ENCODE peak calls at places on chromosomes 16 and 17, in six cellular contexts. One of them, this sample, is unnamed.

GRCh38 chr17:81053043-81053970 is 18.4 kb downstream of the BAIAP2 start:
- DNase-seq in T-cell: no peak
- DNase-seq in HAP-1: no peak
- DNase-seq in memory B cell: no peak
- DNase-seq in stimulated activated CD4-positive, alpha-beta T cell treated with anti-CD3 and anti-CD28 coated beads, Interleukin-1b, Interleukin-23, amount 100 ng/mL, for 4 hours: no peak
- DNase-seq in effector CD4-positive, alpha-beta T cell: no peak
- DNase-seq in this sample: no peak

GRCh38 chr16:11256657-11257130 is 690 bp upstream of the SOCS1 start:
- DNase-seq in T-cell: peak; percentile 25
- DNase-seq in HAP-1: peak; percentile 31
- DNase-seq in memory B cell: no peak
- DNase-seq in stimulated activated CD4-positive, alpha-beta T cell treated with anti-CD3 and anti-CD28 coated beads, Interleukin-1b, Interleukin-23, amount 100 ng/mL, for 4 hours: no peak
- DNase-seq in effector CD4-positive, alpha-beta T cell: no peak
- DNase-seq in this sample: no peak

GRCh38 chr16:31713945-31714898 is 159.4 kb upstream of the ZNF267 start:
- DNase-seq in T-cell: no peak
- DNase-seq in HAP-1: no peak
- DNase-seq in memory B cell: no peak
- DNase-seq in stimulated activated CD4-positive, alpha-beta T cell treated with anti-CD3 and anti-CD28 coated beads, Interleukin-1b, Interleukin-23, amount 100 ng/mL, for 4 hours: no peak
- DNase-seq in effector CD4-positive, alpha-beta T cell: no peak
- DNase-seq in this sample: no peak

GRCh38 chr16:2156025-2156848 is 655 bp downstream of the TRAF7 start:
- DNase-seq in T-cell: no peak
- DNase-seq in HAP-1: peak; percentile 32
- DNase-seq in memory B cell: no peak
- DNase-seq in stimulated activated CD4-positive, alpha-beta T cell treated with anti-CD3 and anti-CD28 coated beads, Interleukin-1b, Interleukin-23, amount 100 ng/mL, for 4 hours: no peak
- DNase-seq in effector CD4-positive, alpha-beta T cell: no peak
- DNase-seq in this sample: no peak

GRCh38 chr16:52812945-52813556 is 239.6 kb downstream of the CHD9NB start:
- DNase-seq in T-cell: no peak
- DNase-seq in HAP-1: peak; percentile 43
- DNase-seq in memory B cell: no peak
- DNase-seq in stimulated activated CD4-positive, alpha-beta T cell treated with anti-CD3 and anti-CD28 coated beads, Interleukin-1b, Interleukin-23, amount 100 ng/mL, for 4 hours: no peak
- DNase-seq in effector CD4-positive, alpha-beta T cell: no peak
- DNase-seq in this sample: no peak

GRCh38 chr16:12176051-12176450 is 199.5 kb downstream of the SNX29 start:
- DNase-seq in T-cell: no peak
- DNase-seq in HAP-1: no peak
- DNase-seq in memory B cell: no peak
- DNase-seq in stimulated activated CD4-positive, alpha-beta T cell treated with anti-CD3 and anti-CD28 coated beads, Interleukin-1b, Interleukin-23, amount 100 ng/mL, for 4 hours: no peak
- DNase-seq in effector CD4-positive, alpha-beta T cell: no peak
- DNase-seq in this sample: no peak

GRCh38 chr16:30605148-30605547 is 5.0 kb downstream of the ZNF689 start:
- DNase-seq in T-cell: no peak
- DNase-seq in HAP-1: no peak
- DNase-seq in memory B cell: no peak
- DNase-seq in stimulated activated CD4-positive, alpha-beta T cell treated with anti-CD3 and anti-CD28 coated beads, Interleukin-1b, Interleukin-23, amount 100 ng/mL, for 4 hours: no peak
- DNase-seq in effector CD4-positive, alpha-beta T cell: no peak
- DNase-seq in this sample: no peak

GRCh38 chr16:22232277-22233049 is 26.4 kb downstream of the EEF2K start:
- DNase-seq in T-cell: no peak
- DNase-seq in HAP-1: no peak
- DNase-seq in memory B cell: no peak
- DNase-seq in stimulated activated CD4-positive, alpha-beta T cell treated with anti-CD3 and anti-CD28 coated beads, Interleukin-1b, Interleukin-23, amount 100 ng/mL, for 4 hours: no peak
- DNase-seq in effector CD4-positive, alpha-beta T cell: no peak
- DNase-seq in this sample: peak; percentile 36

GRCh38 chr17:76682306-76682705 is 28.5 kb downstream of the MXRA7 start:
- DNase-seq in T-cell: no peak
- DNase-seq in HAP-1: no peak
- DNase-seq in memory B cell: no peak
- DNase-seq in stimulated activated CD4-positive, alpha-beta T cell treated with anti-CD3 and anti-CD28 coated beads, Interleukin-1b, Interleukin-23, amount 100 ng/mL, for 4 hours: no peak
- DNase-seq in effector CD4-positive, alpha-beta T cell: no peak
- DNase-seq in this sample: no peak

GRCh38 chr17:48927978-48928716 is 16.5 kb downstream of the SNF8 start:
- DNase-seq in T-cell: no peak
- DNase-seq in HAP-1: no peak
- DNase-seq in memory B cell: no peak
- DNase-seq in stimulated activated CD4-positive, alpha-beta T cell treated with anti-CD3 and anti-CD28 coated beads, Interleukin-1b, Interleukin-23, amount 100 ng/mL, for 4 hours: no peak
- DNase-seq in effector CD4-positive, alpha-beta T cell: no peak
- DNase-seq in this sample: no peak

GRCh38 chr17:2259769-2260536 is 43.6 kb downstream of the SMG6 start:
- DNase-seq in T-cell: peak; percentile 47
- DNase-seq in HAP-1: no peak
- DNase-seq in memory B cell: no peak
- DNase-seq in stimulated activated CD4-positive, alpha-beta T cell treated with anti-CD3 and anti-CD28 coated beads, Interleukin-1b, Interleukin-23, amount 100 ng/mL, for 4 hours: peak; percentile 33
- DNase-seq in effector CD4-positive, alpha-beta T cell: peak; percentile 35
- DNase-seq in this sample: peak; percentile 55

GRCh38 chr17:75153854-75154194 is 488 bp downstream of the JPT1 start:
- DNase-seq in T-cell: no peak
- DNase-seq in HAP-1: no peak
- DNase-seq in memory B cell: peak; percentile 24
- DNase-seq in stimulated activated CD4-positive, alpha-beta T cell treated with anti-CD3 and anti-CD28 coated beads, Interleukin-1b, Interleukin-23, amount 100 ng/mL, for 4 hours: no peak
- DNase-seq in effector CD4-positive, alpha-beta T cell: no peak
- DNase-seq in this sample: peak; percentile 11

GRCh38 chr16:57092786-57093301 is 461 bp downstream of the CPNE2 start:
- DNase-seq in T-cell: peak; percentile 56
- DNase-seq in HAP-1: peak; percentile 19
- DNase-seq in memory B cell: peak; percentile 72
- DNase-seq in stimulated activated CD4-positive, alpha-beta T cell treated with anti-CD3 and anti-CD28 coated beads, Interleukin-1b, Interleukin-23, amount 100 ng/mL, for 4 hours: peak; percentile 50
- DNase-seq in effector CD4-positive, alpha-beta T cell: peak; percentile 22
- DNase-seq in this sample: no peak

GRCh38 chr16:53744449-53744848 is 40.5 kb downstream of the FTO start:
- DNase-seq in T-cell: peak; percentile 21
- DNase-seq in HAP-1: no peak
- DNase-seq in memory B cell: no peak
- DNase-seq in stimulated activated CD4-positive, alpha-beta T cell treated with anti-CD3 and anti-CD28 coated beads, Interleukin-1b, Interleukin-23, amount 100 ng/mL, for 4 hours: no peak
- DNase-seq in effector CD4-positive, alpha-beta T cell: no peak
- DNase-seq in this sample: no peak

GRCh38 chr17:6862122-6862521 is 30.6 kb upstream of the TEKT1 start:
- DNase-seq in T-cell: no peak
- DNase-seq in HAP-1: no peak
- DNase-seq in memory B cell: no peak
- DNase-seq in stimulated activated CD4-positive, alpha-beta T cell treated with anti-CD3 and anti-CD28 coated beads, Interleukin-1b, Interleukin-23, amount 100 ng/mL, for 4 hours: no peak
- DNase-seq in effector CD4-positive, alpha-beta T cell: no peak
- DNase-seq in this sample: no peak

This sample was measured in stimulated activated CD8-positive, alpha-beta memory T cell treated with anti-CD3 and anti-CD28 coated beads, Interleukin-7, amount 100 ng/mL, for 48 hours.